ENCODE peak calls at places on chromosomes 2 and 18, in eight cellular contexts. One of them, this sample, is unnamed. For H3K9me3, the result is how much of the 10 kb centered on the place peaks cover.

GRCh38 chr2:75557474-75558131 is 3.1 kb downstream of the EVA1A start:
- DNase-seq in aorta: no peak
- DNase-seq in A549: no peak
- DNase-seq in lower lobe of right lung: no peak
- DNase-seq in IMR-90: no peak
- DNase-seq in esophagus squamous epithelium: no peak
- DNase-seq in effector memory CD4-positive, alpha-beta T cell: no peak
- DNase-seq in body of pancreas: no peak
- DNase-seq in this sample: no peak

GRCh38 chr18:48181857-48182430 is 227.2 kb downstream of the ZBTB7C start:
- DNase-seq in lower lobe of right lung: no peak
- DNase-seq in effector memory CD4-positive, alpha-beta T cell: no peak
- DNase-seq in esophagus squamous epithelium: no peak
- DNase-seq in A549: no peak
- DNase-seq in body of pancreas: no peak
- DNase-seq in IMR-90: no peak
- DNase-seq in aorta: no peak
- DNase-seq in this sample: no peak

GRCh38 chr2:38080346-38080745 is 4.4 kb upstream of the CYP1B1 start:
- DNase-seq in esophagus squamous epithelium: no peak
- DNase-seq in IMR-90: no peak
- DNase-seq in lower lobe of right lung: no peak
- DNase-seq in body of pancreas: no peak
- DNase-seq in A549: no peak
- DNase-seq in effector memory CD4-positive, alpha-beta T cell: no peak
- DNase-seq in aorta: no peak
- DNase-seq in this sample: no peak

GRCh38 chr2:189116059-189116458 is 63.5 kb downstream of the COL5A2 start:
- DNase-seq in body of pancreas: no peak
- DNase-seq in lower lobe of right lung: no peak
- DNase-seq in IMR-90: no peak
- DNase-seq in esophagus squamous epithelium: no peak
- DNase-seq in A549: no peak
- DNase-seq in effector memory CD4-positive, alpha-beta T cell: no peak
- DNase-seq in aorta: no peak
- DNase-seq in this sample: no peak

GRCh38 chr2:85954192-85954900 is 65.6 kb upstream of the ST3GAL5 start:
- DNase-seq in IMR-90: no peak
- DNase-seq in lower lobe of right lung: peak
- DNase-seq in esophagus squamous epithelium: no peak
- DNase-seq in aorta: no peak
- DNase-seq in A549: no peak
- DNase-seq in body of pancreas: no peak
- DNase-seq in effector memory CD4-positive, alpha-beta T cell: no peak
- DNase-seq in this sample: no peak

GRCh38 chr2:23602113-23602512 is 217.1 kb downstream of the KLHL29 start:
- DNase-seq in lower lobe of right lung: no peak
- DNase-seq in aorta: no peak
- DNase-seq in effector memory CD4-positive, alpha-beta T cell: no peak
- DNase-seq in IMR-90: peak
- DNase-seq in A549: peak
- DNase-seq in body of pancreas: no peak
- DNase-seq in esophagus squamous epithelium: no peak
- DNase-seq in this sample: no peak

GRCh38 chr2:175167076-175167791 is 769 bp downstream of the ATF2 start:
- DNase-seq in body of pancreas: peak
- DNase-seq in aorta: peak
- DNase-seq in esophagus squamous epithelium: peak
- DNase-seq in IMR-90: no peak
- DNase-seq in A549: peak
- DNase-seq in effector memory CD4-positive, alpha-beta T cell: no peak
- DNase-seq in lower lobe of right lung: peak
- DNase-seq in this sample: no peak

GRCh38 chr2:72145658-72146329 is 1.9 kb downstream of the CYP26B1 start:
- DNase-seq in A549: no peak
- DNase-seq in lower lobe of right lung: no peak
- DNase-seq in body of pancreas: peak
- DNase-seq in IMR-90: no peak
- DNase-seq in esophagus squamous epithelium: no peak
- DNase-seq in aorta: peak
- DNase-seq in effector memory CD4-positive, alpha-beta T cell: no peak
- DNase-seq in this sample: no peak

GRCh38 chr2:141015339-141016047 is 1115.3 kb downstream of the LRP1B start:
- DNase-seq in body of pancreas: no peak
- DNase-seq in effector memory CD4-positive, alpha-beta T cell: no peak
- DNase-seq in IMR-90: no peak
- DNase-seq in aorta: no peak
- DNase-seq in lower lobe of right lung: no peak
- DNase-seq in esophagus squamous epithelium: no peak
- DNase-seq in A549: no peak
- DNase-seq in this sample: no peak

GRCh38 chr2:64404002-64404731 is 49.8 kb upstream of the LGALSL start:
- DNase-seq in esophagus squamous epithelium: peak
- DNase-seq in effector memory CD4-positive, alpha-beta T cell: no peak
- DNase-seq in IMR-90: peak
- DNase-seq in aorta: peak
- DNase-seq in A549: no peak
- DNase-seq in lower lobe of right lung: peak
- DNase-seq in body of pancreas: peak
- DNase-seq in this sample: peak

GRCh38 chr2:6353669-6354068 is 512.0 kb downstream of the CMPK2 start:
- DNase-seq in effector memory CD4-positive, alpha-beta T cell: no peak
- DNase-seq in aorta: no peak
- DNase-seq in esophagus squamous epithelium: no peak
- DNase-seq in IMR-90: no peak
- DNase-seq in A549: no peak
- DNase-seq in body of pancreas: no peak
- DNase-seq in lower lobe of right lung: no peak
- DNase-seq in this sample: no peak

GRCh38 chr2:117470311-117471095 is 344.0 kb upstream of the DDX18 start:
- DNase-seq in effector memory CD4-positive, alpha-beta T cell: no peak
- DNase-seq in lower lobe of right lung: no peak
- DNase-seq in aorta: no peak
- DNase-seq in A549: peak
- DNase-seq in esophagus squamous epithelium: no peak
- DNase-seq in IMR-90: no peak
- DNase-seq in body of pancreas: peak
- DNase-seq in this sample: peak

GRCh38 chr2:218960196-218961165 is 1.0 kb downstream of the CDK5R2 start:
- DNase-seq in effector memory CD4-positive, alpha-beta T cell: no peak
- DNase-seq in esophagus squamous epithelium: no peak
- DNase-seq in IMR-90: no peak
- DNase-seq in A549: no peak
- DNase-seq in body of pancreas: no peak
- DNase-seq in aorta: no peak
- DNase-seq in lower lobe of right lung: no peak
- DNase-seq in this sample: no peak

DNA sequence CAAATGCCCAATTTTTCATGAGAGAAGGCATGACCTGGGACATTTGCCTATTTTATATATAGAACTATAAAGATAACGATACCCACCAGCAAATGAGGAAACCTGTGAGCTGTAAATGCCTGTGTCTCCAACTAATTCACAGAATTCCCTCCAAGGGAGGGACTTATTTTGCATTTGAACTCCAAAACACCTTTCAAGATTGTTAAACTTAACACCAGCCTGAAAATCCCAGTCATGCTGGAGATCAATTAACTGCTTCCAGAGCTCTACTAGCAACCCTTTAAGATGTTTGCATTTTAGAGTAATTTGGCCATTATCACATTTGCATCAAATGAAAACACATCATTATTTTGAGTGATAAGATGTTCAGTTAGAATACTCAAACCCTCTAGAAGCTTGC is 68.1 kb upstream of the KLHL14 start:
- DNase-seq in esophagus squamous epithelium: no peak
- DNase-seq in body of pancreas: no peak
- DNase-seq in A549: no peak
- DNase-seq in aorta: no peak
- DNase-seq in lower lobe of right lung: no peak
- DNase-seq in effector memory CD4-positive, alpha-beta T cell: no peak
- DNase-seq in IMR-90: no peak
- DNase-seq in this sample: no peak
- H3K27ac ChIP-seq in esophagus squamous epithelium: no peak
- H3K27ac ChIP-seq in body of pancreas: no peak
- H3K27ac ChIP-seq in A549: no peak
- H3K27ac ChIP-seq in aorta: no peak
- H3K27ac ChIP-seq in lower lobe of right lung: no peak
- H3K27ac ChIP-seq in effector memory CD4-positive, alpha-beta T cell: no peak
- H3K27ac ChIP-seq in IMR-90: no peak
- H3K27ac ChIP-seq in this sample: no peak

GRCh38 chr2:22513563-22513962 is 871.4 kb upstream of the KLHL29 start:
- DNase-seq in body of pancreas: no peak
- DNase-seq in effector memory CD4-positive, alpha-beta T cell: no peak
- DNase-seq in aorta: no peak
- DNase-seq in A549: no peak
- DNase-seq in lower lobe of right lung: no peak
- DNase-seq in esophagus squamous epithelium: no peak
- DNase-seq in IMR-90: no peak
- DNase-seq in this sample: no peak
- H3K9me3 ChIP-seq in body of pancreas: under half
- H3K9me3 ChIP-seq in effector memory CD4-positive, alpha-beta T cell: under half
- H3K9me3 ChIP-seq in aorta: under half
- H3K9me3 ChIP-seq in A549: under half
- H3K9me3 ChIP-seq in lower lobe of right lung: under half
- H3K9me3 ChIP-seq in esophagus squamous epithelium: under half
- H3K9me3 ChIP-seq in IMR-90: under half
- H3K9me3 ChIP-seq in this sample: under half

GRCh38 chr2:217945530-217945929 is 57.3 kb downstream of the TNS1 start:
- DNase-seq in body of pancreas: no peak
- DNase-seq in esophagus squamous epithelium: no peak
- DNase-seq in aorta: no peak
- DNase-seq in IMR-90: no peak
- DNase-seq in effector memory CD4-positive, alpha-beta T cell: no peak
- DNase-seq in A549: no peak
- DNase-seq in lower lobe of right lung: peak
- DNase-seq in this sample: no peak

GRCh38 chr2:217943379-217944321 is 59.1 kb downstream of the TNS1 start:
- DNase-seq in aorta: peak
- DNase-seq in body of pancreas: peak
- DNase-seq in A549: peak
- DNase-seq in effector memory CD4-positive, alpha-beta T cell: no peak
- DNase-seq in esophagus squamous epithelium: no peak
- DNase-seq in IMR-90: peak
- DNase-seq in lower lobe of right lung: peak
- DNase-seq in this sample: no peak

GRCh38 chr2:217944923-217945322 is 57.9 kb downstream of the TNS1 start:
- DNase-seq in esophagus squamous epithelium: no peak
- DNase-seq in lower lobe of right lung: no peak
- DNase-seq in IMR-90: no peak
- DNase-seq in effector memory CD4-positive, alpha-beta T cell: no peak
- DNase-seq in A549: no peak
- DNase-seq in aorta: no peak
- DNase-seq in body of pancreas: no peak
- DNase-seq in this sample: no peak

GRCh38 chr2:217942731-217943335 is 60.0 kb downstream of the TNS1 start:
- DNase-seq in effector memory CD4-positive, alpha-beta T cell: no peak
- DNase-seq in IMR-90: no peak
- DNase-seq in A549: no peak
- DNase-seq in lower lobe of right lung: peak
- DNase-seq in esophagus squamous epithelium: no peak
- DNase-seq in aorta: no peak
- DNase-seq in body of pancreas: peak
- DNase-seq in this sample: no peak

DNA sequence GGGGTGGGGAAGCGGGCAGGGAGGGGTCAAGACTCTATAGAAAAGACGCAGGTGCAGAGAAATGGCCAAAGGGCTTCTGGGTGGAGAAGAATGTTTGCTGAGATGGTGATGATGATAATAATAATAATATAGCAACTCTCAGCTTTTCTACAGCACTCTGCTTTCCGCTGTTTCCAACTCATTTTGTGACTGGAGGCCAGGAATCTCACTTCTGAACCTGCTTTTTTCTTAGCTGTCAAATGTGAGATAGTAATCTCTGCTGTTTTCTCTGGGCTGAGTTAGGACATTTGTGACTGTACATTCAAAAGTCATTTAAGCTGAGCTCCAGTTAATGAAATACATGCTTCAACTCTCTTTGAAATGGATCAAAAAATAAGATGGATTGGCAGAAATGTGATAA is 58.4 kb downstream of the TNS1 start:
- DNase-seq in lower lobe of right lung: no peak
- DNase-seq in esophagus squamous epithelium: no peak
- DNase-seq in body of pancreas: no peak
- DNase-seq in A549: no peak
- DNase-seq in IMR-90: no peak
- DNase-seq in effector memory CD4-positive, alpha-beta T cell: no peak
- DNase-seq in aorta: no peak
- DNase-seq in this sample: no peak
- H3K4me3 ChIP-seq in lower lobe of right lung: peak
- H3K4me3 ChIP-seq in esophagus squamous epithelium: peak
- H3K4me3 ChIP-seq in body of pancreas: no peak
- H3K4me3 ChIP-seq in A549: no peak
- H3K4me3 ChIP-seq in IMR-90: no peak
- H3K4me3 ChIP-seq in effector memory CD4-positive, alpha-beta T cell: no peak
- H3K4me3 ChIP-seq in aorta: peak
- H3K4me3 ChIP-seq in this sample: no peak

GRCh38 chr2:70418514-70418913 is 116.6 kb upstream of the FAM136A start:
- DNase-seq in effector memory CD4-positive, alpha-beta T cell: no peak
- DNase-seq in body of pancreas: no peak
- DNase-seq in aorta: no peak
- DNase-seq in A549: no peak
- DNase-seq in esophagus squamous epithelium: no peak
- DNase-seq in IMR-90: no peak
- DNase-seq in lower lobe of right lung: no peak
- DNase-seq in this sample: no peak

GRCh38 chr2:70425682-70426301 is 123.9 kb upstream of the FAM136A start:
- DNase-seq in body of pancreas: no peak
- DNase-seq in effector memory CD4-positive, alpha-beta T cell: no peak
- DNase-seq in IMR-90: no peak
- DNase-seq in lower lobe of right lung: peak
- DNase-seq in esophagus squamous epithelium: no peak
- DNase-seq in aorta: no peak
- DNase-seq in A549: no peak
- DNase-seq in this sample: no peak

GRCh38 chr2:70417011-70417410 is 115.1 kb upstream of the FAM136A start:
- DNase-seq in IMR-90: no peak
- DNase-seq in aorta: no peak
- DNase-seq in effector memory CD4-positive, alpha-beta T cell: no peak
- DNase-seq in esophagus squamous epithelium: no peak
- DNase-seq in body of pancreas: no peak
- DNase-seq in A549: no peak
- DNase-seq in lower lobe of right lung: no peak
- DNase-seq in this sample: no peak

GRCh38 chr2:70420005-70420580 is 118.2 kb upstream of the FAM136A start:
- DNase-seq in esophagus squamous epithelium: no peak
- DNase-seq in aorta: no peak
- DNase-seq in A549: no peak
- DNase-seq in body of pancreas: no peak
- DNase-seq in effector memory CD4-positive, alpha-beta T cell: no peak
- DNase-seq in lower lobe of right lung: no peak
- DNase-seq in IMR-90: no peak
- DNase-seq in this sample: no peak

DNA sequence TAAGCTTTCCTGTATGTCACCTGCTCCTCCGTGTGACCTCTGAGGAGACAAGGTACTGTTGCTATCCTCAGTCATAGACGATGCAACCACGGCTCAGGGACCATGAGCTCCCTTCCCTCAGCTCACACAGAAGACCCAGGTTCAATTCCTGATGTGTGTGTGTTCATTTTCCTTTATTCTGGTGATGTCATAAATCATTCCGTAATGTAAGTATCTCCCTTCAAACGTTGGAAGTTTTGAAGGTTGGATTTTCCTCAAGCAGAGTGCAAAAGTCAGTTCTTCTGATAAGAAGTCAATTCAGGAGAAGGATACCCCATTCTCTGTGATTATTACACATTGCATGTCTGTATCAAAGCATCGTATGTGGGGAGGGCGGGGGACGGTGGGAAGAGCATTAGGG is 118.9 kb upstream of the FAM136A start:
- DNase-seq in lower lobe of right lung: no peak
- DNase-seq in aorta: no peak
- DNase-seq in A549: no peak
- DNase-seq in body of pancreas: no peak
- DNase-seq in esophagus squamous epithelium: no peak
- DNase-seq in effector memory CD4-positive, alpha-beta T cell: no peak
- DNase-seq in IMR-90: no peak
- DNase-seq in this sample: no peak
- H3K27ac ChIP-seq in lower lobe of right lung: no peak
- H3K27ac ChIP-seq in aorta: no peak
- H3K27ac ChIP-seq in A549: no peak
- H3K27ac ChIP-seq in body of pancreas: no peak
- H3K27ac ChIP-seq in esophagus squamous epithelium: peak
- H3K27ac ChIP-seq in effector memory CD4-positive, alpha-beta T cell: no peak
- H3K27ac ChIP-seq in IMR-90: no peak
- H3K27ac ChIP-seq in this sample: no peak